ENCODE peak calls at places on chromosomes 16 and 17, in four cellular contexts. One of them, this sample, is unnamed.

GRCh38 chr16:66391726-66392670 is 25.5 kb downstream of the CDH5 start:
- DNase-seq in GM23338: no peak
- DNase-seq in BJ: no peak
- DNase-seq in NB4: no peak
- DNase-seq in this sample: no peak

GRCh38 chr16:997440-998051 is 16.0 kb downstream of the SOX8 start:
- DNase-seq in GM23338: peak; percentile 82
- DNase-seq in BJ: peak; percentile 9
- DNase-seq in NB4: peak; percentile 9
- DNase-seq in this sample: no peak

GRCh38 chr17:14760212-14760611 is 459.3 kb downstream of the HS3ST3B1 start:
- DNase-seq in GM23338: no peak
- DNase-seq in BJ: no peak
- DNase-seq in NB4: no peak
- DNase-seq in this sample: no peak

GRCh38 chr17:18142417-18142816 is 33.9 kb downstream of the MYO15A start:
- DNase-seq in GM23338: no peak
- DNase-seq in BJ: no peak
- DNase-seq in NB4: no peak
- DNase-seq in this sample: no peak

GRCh38 chr17:34826332-34826731 is 134.9 kb downstream of the CCT6B start:
- DNase-seq in GM23338: no peak
- DNase-seq in BJ: no peak
- DNase-seq in NB4: no peak
- DNase-seq in this sample: no peak

GRCh38 chr17:47955497-47956461 is 1.9 kb downstream of the PRR15L start:
- DNase-seq in GM23338: no peak
- DNase-seq in BJ: no peak
- DNase-seq in NB4: no peak
- DNase-seq in this sample: no peak

GRCh38 chr17:83087788-83088360 is 8.5 kb downstream of the METRNL start:
- DNase-seq in GM23338: no peak
- DNase-seq in BJ: no peak
- DNase-seq in NB4: no peak
- DNase-seq in this sample: no peak

GRCh38 chr16:31082368-31083045 is 6.2 kb downstream of the PRSS53 start:
- DNase-seq in GM23338: no peak
- DNase-seq in BJ: no peak
- DNase-seq in NB4: no peak
- DNase-seq in this sample: no peak

GRCh38 chr16:11164482-11165270 is 91.3 kb downstream of the SOCS1 start:
- DNase-seq in GM23338: peak; percentile 31
- DNase-seq in BJ: no peak
- DNase-seq in NB4: no peak
- DNase-seq in this sample: no peak

GRCh38 chr16:67431077-67431804 is at the start of gene HSD11B2:
- DNase-seq in GM23338: peak; percentile 83
- DNase-seq in BJ: no peak
- DNase-seq in NB4: peak; percentile 41
- DNase-seq in this sample: no peak

GRCh38 chr17:77845541-77846225 is 112.8 kb upstream of the TNRC6C start:
- DNase-seq in GM23338: no peak
- DNase-seq in BJ: no peak
- DNase-seq in NB4: no peak
- DNase-seq in this sample: no peak

GRCh38 chr17:78359216-78359935 is 501 bp downstream of the SOCS3 start:
- DNase-seq in GM23338: peak; percentile 51
- DNase-seq in BJ: no peak
- DNase-seq in NB4: no peak
- DNase-seq in this sample: no peak

GRCh38 chr16:20801278-20801677 is 5.0 kb downstream of the ERI2 start:
- DNase-seq in GM23338: no peak
- DNase-seq in BJ: no peak
- DNase-seq in NB4: no peak
- DNase-seq in this sample: no peak

GRCh38 chr16:75341934-75342811 is 90.7 kb upstream of the BCAR1 start:
- DNase-seq in GM23338: no peak
- DNase-seq in BJ: peak; percentile 39
- DNase-seq in NB4: no peak
- DNase-seq in this sample: peak; percentile 41

GRCh38 chr17:17414316-17414937 is 62.4 kb upstream of the MED9 start:
- DNase-seq in GM23338: no peak
- DNase-seq in BJ: peak; percentile 49
- DNase-seq in NB4: no peak
- DNase-seq in this sample: peak; percentile 88

GRCh38 chr16:81513204-81514040 is 68.8 kb downstream of the CMIP start:
- DNase-seq in GM23338: peak; percentile 68
- DNase-seq in BJ: no peak
- DNase-seq in NB4: no peak
- DNase-seq in this sample: peak; percentile 46

GRCh38 chr16:81273223-81273940 is 34.9 kb downstream of the BCO1 start:
- DNase-seq in GM23338: no peak
- DNase-seq in BJ: no peak
- DNase-seq in NB4: no peak
- DNase-seq in this sample: peak; percentile 26

GRCh38 chr16:85037050-85037410 is 9.4 kb downstream of the KIAA0513 start:
- DNase-seq in GM23338: no peak
- DNase-seq in BJ: no peak
- DNase-seq in NB4: no peak
- DNase-seq in this sample: peak; percentile 80

GRCh38 chr16:89175280-89176146 is 4.0 kb downstream of the CDH15 start:
- DNase-seq in GM23338: no peak
- DNase-seq in BJ: no peak
- DNase-seq in NB4: no peak
- DNase-seq in this sample: no peak

GRCh38 chr17:286571-286970 is 66.0 kb downstream of the RPH3AL start:
- DNase-seq in GM23338: no peak
- DNase-seq in BJ: no peak
- DNase-seq in NB4: no peak
- DNase-seq in this sample: no peak

GRCh38 chr17:76250141-76250540 is 9.8 kb upstream of the RNF157 start:
- DNase-seq in GM23338: no peak
- DNase-seq in BJ: no peak
- DNase-seq in NB4: no peak
- DNase-seq in this sample: no peak

GRCh38 chr17:82052638-82053059 is 951 bp downstream of the GPS1 start:
- DNase-seq in GM23338: no peak
- DNase-seq in BJ: no peak
- DNase-seq in NB4: no peak
- DNase-seq in this sample: no peak

GRCh38 chr16:16028311-16028999 is 79.0 kb downstream of the ABCC1 start:
- DNase-seq in GM23338: no peak
- DNase-seq in BJ: no peak
- DNase-seq in NB4: no peak
- DNase-seq in this sample: no peak

GRCh38 chr17:1639549-1639948 is 6.0 kb downstream of the SCARF1 start:
- DNase-seq in GM23338: no peak
- DNase-seq in BJ: no peak
- DNase-seq in NB4: no peak
- DNase-seq in this sample: no peak

GRCh38 chr17:50491510-50491909 is 12.8 kb downstream of the RSAD1 start:
- DNase-seq in GM23338: no peak
- DNase-seq in BJ: no peak
- DNase-seq in NB4: no peak
- DNase-seq in this sample: no peak

GRCh38 chr17:3799181-3799627 is 1.8 kb downstream of the ITGAE start:
- DNase-seq in GM23338: no peak
- DNase-seq in BJ: no peak
- DNase-seq in NB4: no peak
- DNase-seq in this sample: no peak

GRCh38 chr17:79954281-79955166 is 81.1 kb downstream of the TBC1D16 start:
- DNase-seq in GM23338: no peak
- DNase-seq in BJ: no peak
- DNase-seq in NB4: no peak
- DNase-seq in this sample: no peak

GRCh38 chr16:16112450-16113053 is 110.7 kb downstream of the ABCC6 start:
- DNase-seq in GM23338: no peak
- DNase-seq in BJ: no peak
- DNase-seq in NB4: no peak
- DNase-seq in this sample: no peak

GRCh38 chr17:45981306-45981705 is 17.7 kb upstream of the STH start:
- DNase-seq in GM23338: no peak
- DNase-seq in BJ: no peak
- DNase-seq in NB4: no peak
- DNase-seq in this sample: no peak

GRCh38 chr16:16143941-16144340 is 79.4 kb downstream of the ABCC6 start:
- DNase-seq in GM23338: no peak
- DNase-seq in BJ: no peak
- DNase-seq in NB4: no peak
- DNase-seq in this sample: no peak

GRCh38 chr17:72404872-72405271 is 284.1 kb downstream of the SOX9 start:
- DNase-seq in GM23338: no peak
- DNase-seq in BJ: no peak
- DNase-seq in NB4: no peak
- DNase-seq in this sample: no peak

GRCh38 chr16:22004321-22004720 is 3.4 kb upstream of the PDZD9 start:
- DNase-seq in GM23338: no peak
- DNase-seq in BJ: no peak
- DNase-seq in NB4: no peak
- DNase-seq in this sample: no peak

GRCh38 chr17:58335061-58335731 is 6.6 kb upstream of the TSPOAP1 start:
- DNase-seq in GM23338: no peak
- DNase-seq in BJ: no peak
- DNase-seq in NB4: peak; percentile 83
- DNase-seq in this sample: no peak

GRCh38 chr16:372584-372983 is 2.2 kb upstream of the MRPL28 start:
- DNase-seq in GM23338: no peak
- DNase-seq in BJ: no peak
- DNase-seq in NB4: no peak
- DNase-seq in this sample: no peak

GRCh38 chr17:20171741-20172377 is 162.7 kb downstream of the SPECC1 start:
- DNase-seq in GM23338: no peak
- DNase-seq in BJ: no peak
- DNase-seq in NB4: no peak
- DNase-seq in this sample: no peak

GRCh38 chr17:40931311-40931710 is 6.1 kb downstream of the KRT23 start:
- DNase-seq in GM23338: no peak
- DNase-seq in BJ: no peak
- DNase-seq in NB4: no peak
- DNase-seq in this sample: no peak

GRCh38 chr16:30565984-30566383 is 5.5 kb downstream of the ZNF688 start:
- DNase-seq in GM23338: no peak
- DNase-seq in BJ: no peak
- DNase-seq in NB4: no peak
- DNase-seq in this sample: no peak

GRCh38 chr16:84330685-84331050 is 36.0 kb downstream of the WFDC1 start:
- DNase-seq in GM23338: no peak
- DNase-seq in BJ: no peak
- DNase-seq in NB4: no peak
- DNase-seq in this sample: no peak

GRCh38 chr17:80382956-80383355 is 32.0 kb upstream of the ENDOV start:
- DNase-seq in GM23338: no peak
- DNase-seq in BJ: no peak
- DNase-seq in NB4: no peak
- DNase-seq in this sample: no peak

GRCh38 chr16:3192476-3193019 is 4.5 kb downstream of the OR1F1 start:
- DNase-seq in GM23338: peak; percentile 69
- DNase-seq in BJ: no peak
- DNase-seq in NB4: no peak
- DNase-seq in this sample: no peak
- H3K4me3 ChIP-seq in GM23338: peak overlapping the region; percentile 99
- H3K4me3 ChIP-seq in BJ: no peak overlapping the region
- H3K4me3 ChIP-seq in NB4: no peak overlapping the region
- H3K4me3 ChIP-seq in this sample: no peak overlapping the region

DNA sequence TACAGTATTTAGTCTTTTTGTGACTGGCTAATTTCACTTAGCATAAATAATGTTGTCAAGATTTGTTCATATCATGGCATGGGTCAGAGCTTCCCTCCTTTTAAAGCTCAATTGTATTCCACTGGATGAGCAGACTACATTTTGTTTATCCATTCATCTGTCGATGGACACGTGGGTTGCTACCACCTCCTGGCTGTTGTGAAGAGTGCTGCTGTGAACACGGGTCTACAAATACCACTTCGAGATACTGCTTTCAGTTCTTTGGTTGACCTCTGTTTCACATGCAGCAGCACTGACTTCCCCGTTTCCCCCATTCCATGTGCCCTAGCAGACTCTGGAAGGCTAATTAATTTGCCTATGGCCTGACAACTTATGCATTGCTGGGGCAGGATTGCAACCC is 285.4 kb downstream of the SHISA9 start:
- DNase-seq in GM23338: peak; percentile 55
- DNase-seq in BJ: no peak
- DNase-seq in NB4: no peak
- DNase-seq in this sample: no peak
- TF ChIP-seq CTCF in GM23338: peak; percentile 46
- TF ChIP-seq CTCF in BJ: no peak
- TF ChIP-seq CTCF in NB4: no peak
- TF ChIP-seq CTCF in this sample: no peak

GRCh38 chr17:70168979-70169706 is at the start of gene KCNJ2:
- DNase-seq in GM23338: peak; percentile 91
- DNase-seq in BJ: peak; percentile 26
- DNase-seq in NB4: peak; percentile 71
- DNase-seq in this sample: no peak

GRCh38 chr17:70166571-70166970 is 2.8 kb upstream of the KCNJ2 start:
- DNase-seq in GM23338: no peak
- DNase-seq in BJ: no peak
- DNase-seq in NB4: no peak
- DNase-seq in this sample: no peak

GRCh38 chr17:70171159-70171558 is 1.8 kb downstream of the KCNJ2 start:
- DNase-seq in GM23338: peak; percentile 21
- DNase-seq in BJ: no peak
- DNase-seq in NB4: no peak
- DNase-seq in this sample: no peak

GRCh38 chr17:70169707-70170597 is 620 bp downstream of the KCNJ2 start:
- DNase-seq in GM23338: peak; percentile 24
- DNase-seq in BJ: no peak
- DNase-seq in NB4: no peak
- DNase-seq in this sample: no peak

GRCh38 chr17:70168044-70168978 is 1.0 kb upstream of the KCNJ2 start:
- DNase-seq in GM23338: peak; percentile 84
- DNase-seq in BJ: peak; percentile 25
- DNase-seq in NB4: peak; percentile 20
- DNase-seq in this sample: peak; percentile 74
- H3K4me3 ChIP-seq in GM23338: peak overlapping the region; percentile 72
- H3K4me3 ChIP-seq in BJ: peak overlapping the region; percentile 49
- H3K4me3 ChIP-seq in NB4: no peak overlapping the region
- H3K4me3 ChIP-seq in this sample: peak overlapping the region; percentile 67

DNA sequence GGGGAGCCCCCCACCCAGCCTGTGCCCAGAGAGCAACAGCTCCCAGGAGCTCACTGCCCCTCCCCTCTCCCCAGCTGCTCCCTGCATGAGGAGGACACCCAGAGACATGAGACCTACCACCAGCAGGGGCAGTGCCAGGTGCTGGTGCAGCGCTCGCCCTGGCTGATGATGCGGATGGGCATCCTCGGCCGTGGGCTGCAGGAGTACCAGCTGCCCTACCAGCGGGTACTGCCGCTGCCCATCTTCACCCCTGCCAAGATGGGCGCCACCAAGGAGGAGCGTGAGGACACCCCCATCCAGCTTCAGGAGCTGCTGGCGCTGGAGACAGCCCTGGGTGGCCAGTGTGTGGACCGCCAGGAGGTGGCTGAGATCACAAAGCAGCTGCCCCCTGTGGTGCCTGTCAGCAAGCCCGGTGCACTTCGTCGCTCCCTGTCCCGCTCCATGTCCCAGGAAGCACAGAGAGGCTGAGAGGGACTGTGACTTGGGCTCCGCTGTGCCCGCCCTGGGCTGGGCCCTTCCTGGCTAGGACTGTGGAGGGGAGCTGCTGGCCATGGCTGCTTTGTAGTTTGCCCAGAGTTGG is 583 bp downstream of the TCAP start:
- DNase-seq in GM23338: no peak
- DNase-seq in BJ: no peak
- DNase-seq in NB4: peak; percentile 51
- DNase-seq in this sample: no peak
- TF ChIP-seq CTCF in GM23338: no peak
- TF ChIP-seq CTCF in BJ: no peak
- TF ChIP-seq CTCF in NB4: peak; percentile 5
- TF ChIP-seq CTCF in this sample: no peak